ENCODE peak calls at places on chromosomes 2 and 18, in ten cellular contexts. One of them, this sample, is unnamed.

GRCh38 chr2:136225950-136226835 is 108.2 kb upstream of the CXCR4 start:
- DNase-seq in NCI-H2081: no peak
- DNase-seq in mesenchymal stem cell: no peak
- DNase-seq in A673: no peak
- DNase-seq in NCI-H1092: no peak
- DNase-seq in NCI-H1436: no peak
- DNase-seq in spleen: peak; percentile 78
- DNase-seq in hippocampal formation: no peak
- DNase-seq in MM.1S: no peak
- DNase-seq in AML-193: peak; percentile 42
- DNase-seq in this sample: no peak

GRCh38 chr18:80188643-80189010 is 58.7 kb downstream of the PARD6G start:
- DNase-seq in NCI-H2081: no peak
- DNase-seq in mesenchymal stem cell: no peak
- DNase-seq in A673: no peak
- DNase-seq in NCI-H1092: no peak
- DNase-seq in NCI-H1436: no peak
- DNase-seq in spleen: no peak
- DNase-seq in hippocampal formation: no peak
- DNase-seq in MM.1S: no peak
- DNase-seq in AML-193: no peak
- DNase-seq in this sample: no peak

GRCh38 chr2:47626664-47627063 is 156.3 kb upstream of the MSH6 start:
- DNase-seq in NCI-H2081: no peak
- DNase-seq in mesenchymal stem cell: no peak
- DNase-seq in A673: no peak
- DNase-seq in NCI-H1092: no peak
- DNase-seq in NCI-H1436: no peak
- DNase-seq in spleen: no peak
- DNase-seq in hippocampal formation: no peak
- DNase-seq in MM.1S: no peak
- DNase-seq in AML-193: no peak
- DNase-seq in this sample: no peak

GRCh38 chr2:171407030-171407707 is 26.6 kb downstream of the METTL8 start:
- DNase-seq in NCI-H2081: no peak
- DNase-seq in mesenchymal stem cell: no peak
- DNase-seq in A673: no peak
- DNase-seq in NCI-H1092: no peak
- DNase-seq in NCI-H1436: no peak
- DNase-seq in spleen: no peak
- DNase-seq in hippocampal formation: no peak
- DNase-seq in MM.1S: peak; percentile 81
- DNase-seq in AML-193: no peak
- DNase-seq in this sample: no peak

GRCh38 chr2:100283724-100284501 is 38.4 kb downstream of the LONRF2 start:
- DNase-seq in NCI-H2081: no peak
- DNase-seq in mesenchymal stem cell: no peak
- DNase-seq in A673: no peak
- DNase-seq in NCI-H1092: no peak
- DNase-seq in NCI-H1436: no peak
- DNase-seq in spleen: no peak
- DNase-seq in hippocampal formation: no peak
- DNase-seq in MM.1S: no peak
- DNase-seq in AML-193: no peak
- DNase-seq in this sample: no peak

GRCh38 chr2:196263181-196263747 is 91.9 kb upstream of the STK17B start:
- DNase-seq in NCI-H2081: no peak
- DNase-seq in mesenchymal stem cell: peak; percentile 97
- DNase-seq in A673: peak; percentile 13
- DNase-seq in NCI-H1092: no peak
- DNase-seq in NCI-H1436: no peak
- DNase-seq in spleen: no peak
- DNase-seq in hippocampal formation: no peak
- DNase-seq in MM.1S: peak; percentile 94
- DNase-seq in AML-193: peak; percentile 90
- DNase-seq in this sample: no peak

GRCh38 chr2:239780236-239780997 is 244.7 kb downstream of the NDUFA10 start:
- DNase-seq in NCI-H2081: no peak
- DNase-seq in mesenchymal stem cell: no peak
- DNase-seq in A673: no peak
- DNase-seq in NCI-H1092: no peak
- DNase-seq in NCI-H1436: no peak
- DNase-seq in spleen: peak; percentile 41
- DNase-seq in hippocampal formation: no peak
- DNase-seq in MM.1S: no peak
- DNase-seq in AML-193: no peak
- DNase-seq in this sample: no peak

GRCh38 chr18:8514409-8514808 is 94.8 kb upstream of the RAB12 start:
- DNase-seq in NCI-H2081: no peak
- DNase-seq in mesenchymal stem cell: no peak
- DNase-seq in A673: no peak
- DNase-seq in NCI-H1092: no peak
- DNase-seq in NCI-H1436: no peak
- DNase-seq in spleen: no peak
- DNase-seq in hippocampal formation: no peak
- DNase-seq in MM.1S: no peak
- DNase-seq in AML-193: no peak
- DNase-seq in this sample: no peak

GRCh38 chr2:177683473-177684069 is 291.0 kb downstream of the AGPS start:
- DNase-seq in NCI-H2081: no peak
- DNase-seq in mesenchymal stem cell: peak; percentile 10
- DNase-seq in A673: no peak
- DNase-seq in NCI-H1092: no peak
- DNase-seq in NCI-H1436: no peak
- DNase-seq in spleen: no peak
- DNase-seq in hippocampal formation: no peak
- DNase-seq in MM.1S: no peak
- DNase-seq in AML-193: no peak
- DNase-seq in this sample: no peak

This sample was measured in HS-5.